ENCODE peak calls at places on chromosomes 16 and 17, in four cellular contexts. One of them, this sample, is unnamed.

GRCh38 chr16:50455288-50455845 is 86.6 kb upstream of the BRD7 start:
- DNase-seq in OCI-LY7: no peak
- DNase-seq in thoracic aorta: no peak
- DNase-seq in foreskin fibroblast: no peak
- DNase-seq in this sample: no peak

GRCh38 chr17:82101301-82101715 is 3.3 kb upstream of the FASN start:
- DNase-seq in OCI-LY7: peak
- DNase-seq in thoracic aorta: no peak
- DNase-seq in foreskin fibroblast: peak
- DNase-seq in this sample: no peak

GRCh38 chr17:72119280-72119962 is 1.4 kb upstream of the SOX9 start:
- DNase-seq in OCI-LY7: no peak
- DNase-seq in thoracic aorta: no peak
- DNase-seq in foreskin fibroblast: no peak
- DNase-seq in this sample: no peak

GRCh38 chr16:81035975-81036750 is 521 bp downstream of the ATMIN start:
- DNase-seq in OCI-LY7: peak
- DNase-seq in thoracic aorta: no peak
- DNase-seq in foreskin fibroblast: peak
- DNase-seq in this sample: no peak

GRCh38 chr17:5282639-5283217 is 644 bp downstream of the RABEP1 start:
- DNase-seq in OCI-LY7: peak
- DNase-seq in thoracic aorta: no peak
- DNase-seq in foreskin fibroblast: peak
- DNase-seq in this sample: peak

GRCh38 chr17:82380860-82381702 is 9.5 kb downstream of the UTS2R start:
- DNase-seq in OCI-LY7: no peak
- DNase-seq in thoracic aorta: no peak
- DNase-seq in foreskin fibroblast: peak
- DNase-seq in this sample: no peak

GRCh38 chr17:80119839-80120238 is 18.5 kb downstream of the GAA start:
- DNase-seq in OCI-LY7: no peak
- DNase-seq in thoracic aorta: no peak
- DNase-seq in foreskin fibroblast: no peak
- DNase-seq in this sample: no peak

GRCh38 chr17:16419074-16419928 is 3.9 kb downstream of the TRPV2 start:
- DNase-seq in OCI-LY7: no peak
- DNase-seq in thoracic aorta: no peak
- DNase-seq in foreskin fibroblast: peak
- DNase-seq in this sample: peak

GRCh38 chr16:69397821-69398521 is 12.2 kb upstream of the TERF2 start:
- DNase-seq in OCI-LY7: peak
- DNase-seq in thoracic aorta: no peak
- DNase-seq in foreskin fibroblast: peak
- DNase-seq in this sample: no peak

GRCh38 chr16:4087099-4087885 is 28.9 kb downstream of the ADCY9 start:
- DNase-seq in OCI-LY7: no peak
- DNase-seq in thoracic aorta: no peak
- DNase-seq in foreskin fibroblast: no peak
- DNase-seq in this sample: peak

GRCh38 chr16:1152651-1153259 is at the start of gene CACNA1H:
- DNase-seq in OCI-LY7: no peak
- DNase-seq in thoracic aorta: no peak
- DNase-seq in foreskin fibroblast: peak
- DNase-seq in this sample: no peak

GRCh38 chr16:69106491-69107291 is 1.2 kb downstream of the HAS3 start:
- DNase-seq in OCI-LY7: no peak
- DNase-seq in thoracic aorta: no peak
- DNase-seq in foreskin fibroblast: no peak
- DNase-seq in this sample: no peak

GRCh38 chr16:11498683-11499082 is 88.0 kb downstream of the LITAF start:
- DNase-seq in OCI-LY7: peak
- DNase-seq in thoracic aorta: no peak
- DNase-seq in foreskin fibroblast: no peak
- DNase-seq in this sample: no peak

GRCh38 chr16:31476305-31477219 is 4.6 kb downstream of the TGFB1I1 start:
- DNase-seq in OCI-LY7: no peak
- DNase-seq in thoracic aorta: no peak
- DNase-seq in foreskin fibroblast: no peak
- DNase-seq in this sample: peak

GRCh38 chr17:17351901-17352781 is 49.0 kb downstream of the NT5M start:
- DNase-seq in OCI-LY7: no peak
- DNase-seq in thoracic aorta: no peak
- DNase-seq in foreskin fibroblast: peak
- DNase-seq in this sample: peak

GRCh38 chr17:10614536-10615155 is 42.5 kb downstream of the MYH3 start:
- DNase-seq in OCI-LY7: peak
- DNase-seq in thoracic aorta: no peak
- DNase-seq in foreskin fibroblast: peak
- DNase-seq in this sample: peak

GRCh38 chr16:30490210-30490609 is 17.7 kb downstream of the ITGAL start:
- DNase-seq in OCI-LY7: no peak
- DNase-seq in thoracic aorta: no peak
- DNase-seq in foreskin fibroblast: no peak
- DNase-seq in this sample: no peak

GRCh38 chr17:8176197-8176940 is at the start of gene TMEM107:
- DNase-seq in OCI-LY7: peak
- DNase-seq in thoracic aorta: no peak
- DNase-seq in foreskin fibroblast: peak
- DNase-seq in this sample: peak

GRCh38 chr16:28149016-28149888 is 62.5 kb downstream of the XPO6 start:
- DNase-seq in OCI-LY7: no peak
- DNase-seq in thoracic aorta: no peak
- DNase-seq in foreskin fibroblast: peak
- DNase-seq in this sample: no peak

GRCh38 chr16:11032000-11032921 is 87.9 kb downstream of the CLEC16A start:
- DNase-seq in OCI-LY7: no peak
- DNase-seq in thoracic aorta: no peak
- DNase-seq in foreskin fibroblast: no peak
- DNase-seq in this sample: no peak

GRCh38 chr17:70254735-70255460 is 85.6 kb downstream of the KCNJ2 start:
- DNase-seq in OCI-LY7: no peak
- DNase-seq in thoracic aorta: no peak
- DNase-seq in foreskin fibroblast: peak
- DNase-seq in this sample: no peak

GRCh38 chr17:4014148-4014927 is 50.1 kb upstream of the ATP2A3 start:
- DNase-seq in OCI-LY7: no peak
- DNase-seq in thoracic aorta: no peak
- DNase-seq in foreskin fibroblast: no peak
- DNase-seq in this sample: no peak

GRCh38 chr17:17975441-17975840 is 2.8 kb downstream of the DRC3 start:
- DNase-seq in OCI-LY7: no peak
- DNase-seq in thoracic aorta: no peak
- DNase-seq in foreskin fibroblast: no peak
- DNase-seq in this sample: no peak

GRCh38 chr16:24737391-24737871 is 8.0 kb downstream of the TNRC6A start:
- DNase-seq in OCI-LY7: no peak
- DNase-seq in thoracic aorta: no peak
- DNase-seq in foreskin fibroblast: peak
- DNase-seq in this sample: no peak
- H3K4me3 ChIP-seq in OCI-LY7: no peak
- H3K4me3 ChIP-seq in thoracic aorta: peak
- H3K4me3 ChIP-seq in foreskin fibroblast: no peak
- H3K4me3 ChIP-seq in this sample: no peak

GRCh38 chr16:47774661-47775060 is 313.5 kb downstream of the PHKB start:
- DNase-seq in OCI-LY7: no peak
- DNase-seq in thoracic aorta: no peak
- DNase-seq in foreskin fibroblast: peak
- DNase-seq in this sample: no peak
- TF ChIP-seq CTCF in OCI-LY7: no peak
- TF ChIP-seq CTCF in thoracic aorta: no peak
- TF ChIP-seq CTCF in foreskin fibroblast: no peak
- TF ChIP-seq CTCF in this sample: no peak

GRCh38 chr16:86577314-86577971 is 906 bp upstream of the FOXL1 start:
- DNase-seq in OCI-LY7: no peak
- DNase-seq in thoracic aorta: no peak
- DNase-seq in foreskin fibroblast: peak
- DNase-seq in this sample: no peak
- H3K4me3 ChIP-seq in OCI-LY7: no peak
- H3K4me3 ChIP-seq in thoracic aorta: peak
- H3K4me3 ChIP-seq in foreskin fibroblast: peak
- H3K4me3 ChIP-seq in this sample: no peak

DNA sequence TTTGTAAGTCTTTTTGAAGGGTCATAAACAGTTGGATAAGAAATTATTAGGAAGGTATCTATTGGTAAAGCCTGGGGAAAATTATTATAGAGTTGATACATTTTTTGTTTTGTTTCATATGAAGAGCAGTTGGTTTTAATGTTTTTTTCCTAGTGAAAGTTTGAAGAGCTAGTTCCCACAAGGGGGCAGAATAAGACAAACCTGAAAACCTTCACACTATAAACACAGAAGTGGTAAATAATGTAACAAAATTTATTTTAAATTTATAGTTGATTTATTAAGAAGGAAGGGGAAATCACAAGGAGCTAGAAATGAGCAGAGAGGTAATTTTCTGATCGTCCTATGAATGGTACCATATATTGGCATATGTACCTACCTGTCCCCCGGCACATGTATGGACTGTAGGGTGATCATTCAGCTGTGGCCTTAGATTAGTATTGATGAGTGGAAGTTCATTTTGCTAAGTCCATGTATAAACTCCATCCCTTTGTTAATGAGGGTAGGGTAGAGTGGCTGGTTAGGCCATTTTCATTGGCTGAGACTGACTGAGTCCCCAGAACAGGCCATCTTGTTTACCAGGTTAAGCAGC is 116.3 kb downstream of the TANC2 start:
- DNase-seq in OCI-LY7: no peak
- DNase-seq in thoracic aorta: no peak
- DNase-seq in foreskin fibroblast: peak
- DNase-seq in this sample: no peak
- TF ChIP-seq CTCF in OCI-LY7: peak
- TF ChIP-seq CTCF in thoracic aorta: peak
- TF ChIP-seq CTCF in foreskin fibroblast: peak
- TF ChIP-seq CTCF in this sample: no peak